ENCODE peak calls at places on chromosomes 7 and 10, in eight cellular contexts. One of them, this sample, is unnamed.

GRCh38 chr7:91657386-91658120 is 222.9 kb downstream of the MTERF1 start:
- DNase-seq in GM12878: no peak
- DNase-seq in mammary epithelial cell: peak; percentile 39
- DNase-seq in IMR-90: no peak
- DNase-seq in GM23248: peak; percentile 86
- DNase-seq in hepatocyte: no peak
- DNase-seq in astrocyte: peak; percentile 99
- DNase-seq in keratinocyte: peak; percentile 33
- DNase-seq in this sample: no peak

GRCh38 chr10:7580520-7580919 is 86.2 kb downstream of the ITIH5 start:
- DNase-seq in mammary epithelial cell: no peak
- DNase-seq in keratinocyte: no peak
- DNase-seq in hepatocyte: no peak
- DNase-seq in GM12878: no peak
- DNase-seq in astrocyte: no peak
- DNase-seq in GM23248: no peak
- DNase-seq in IMR-90: no peak
- DNase-seq in this sample: no peak

GRCh38 chr10:126080303-126080825 is 184.0 kb downstream of the FANK1 start:
- DNase-seq in keratinocyte: no peak
- DNase-seq in IMR-90: no peak
- DNase-seq in hepatocyte: no peak
- DNase-seq in GM23248: no peak
- DNase-seq in GM12878: no peak
- DNase-seq in astrocyte: peak; percentile 51
- DNase-seq in mammary epithelial cell: no peak
- DNase-seq in this sample: no peak

GRCh38 chr10:132649651-132650360 is 112.2 kb downstream of the INPP5A start:
- DNase-seq in IMR-90: no peak
- DNase-seq in GM23248: no peak
- DNase-seq in hepatocyte: no peak
- DNase-seq in mammary epithelial cell: no peak
- DNase-seq in astrocyte: no peak
- DNase-seq in GM12878: no peak
- DNase-seq in keratinocyte: no peak
- DNase-seq in this sample: no peak

GRCh38 chr10:97647556-97647955 is 7.1 kb downstream of the PI4K2A start:
- DNase-seq in mammary epithelial cell: peak; percentile 73
- DNase-seq in GM12878: no peak
- DNase-seq in astrocyte: peak; percentile 51
- DNase-seq in IMR-90: peak; percentile 57
- DNase-seq in hepatocyte: no peak
- DNase-seq in GM23248: peak; percentile 71
- DNase-seq in keratinocyte: peak; percentile 23
- DNase-seq in this sample: no peak

GRCh38 chr10:100009793-100010676 is at the start of gene DNMBP:
- DNase-seq in hepatocyte: peak; percentile 97
- DNase-seq in GM23248: peak; percentile 95
- DNase-seq in keratinocyte: no peak
- DNase-seq in astrocyte: peak; percentile 63
- DNase-seq in GM12878: no peak
- DNase-seq in IMR-90: peak; percentile 79
- DNase-seq in mammary epithelial cell: peak; percentile 75
- DNase-seq in this sample: peak; percentile 94

GRCh38 chr10:14296081-14296709 is 34.5 kb downstream of the FRMD4A start:
- DNase-seq in GM12878: no peak
- DNase-seq in hepatocyte: peak; percentile 18
- DNase-seq in GM23248: no peak
- DNase-seq in astrocyte: peak; percentile 25
- DNase-seq in IMR-90: no peak
- DNase-seq in mammary epithelial cell: no peak
- DNase-seq in keratinocyte: no peak
- DNase-seq in this sample: no peak

GRCh38 chr10:119416855-119417254 is 125.7 kb downstream of the RGS10 start:
- DNase-seq in IMR-90: peak; percentile 60
- DNase-seq in keratinocyte: no peak
- DNase-seq in mammary epithelial cell: peak; percentile 41
- DNase-seq in GM23248: peak; percentile 79
- DNase-seq in hepatocyte: peak; percentile 78
- DNase-seq in GM12878: peak; percentile 15
- DNase-seq in astrocyte: no peak
- DNase-seq in this sample: peak; percentile 82

GRCh38 chr10:92124524-92125168 is 166.2 kb downstream of the CPEB3 start:
- DNase-seq in mammary epithelial cell: peak; percentile 80
- DNase-seq in GM23248: peak; percentile 33
- DNase-seq in astrocyte: peak; percentile 92
- DNase-seq in GM12878: no peak
- DNase-seq in IMR-90: peak; percentile 91
- DNase-seq in hepatocyte: peak; percentile 58
- DNase-seq in keratinocyte: no peak
- DNase-seq in this sample: no peak

GRCh38 chr7:26376208-26376917 is 84.7 kb downstream of the SNX10 start:
- DNase-seq in IMR-90: no peak
- DNase-seq in mammary epithelial cell: no peak
- DNase-seq in hepatocyte: peak; percentile 63
- DNase-seq in astrocyte: no peak
- DNase-seq in GM12878: no peak
- DNase-seq in GM23248: peak; percentile 27
- DNase-seq in keratinocyte: no peak
- DNase-seq in this sample: peak; percentile 37

GRCh38 chr10:71312840-71313789 is 5.9 kb upstream of the SLC29A3 start:
- DNase-seq in hepatocyte: peak; percentile 53
- DNase-seq in GM23248: peak; percentile 72
- DNase-seq in GM12878: no peak
- DNase-seq in mammary epithelial cell: no peak
- DNase-seq in keratinocyte: no peak
- DNase-seq in IMR-90: peak; percentile 60
- DNase-seq in astrocyte: peak; percentile 56
- DNase-seq in this sample: no peak

GRCh38 chr10:50567384-50567783 is 56.4 kb downstream of the SGMS1 start:
- DNase-seq in GM12878: no peak
- DNase-seq in hepatocyte: no peak
- DNase-seq in IMR-90: no peak
- DNase-seq in GM23248: no peak
- DNase-seq in mammary epithelial cell: no peak
- DNase-seq in astrocyte: no peak
- DNase-seq in keratinocyte: no peak
- DNase-seq in this sample: no peak

GRCh38 chr10:49359349-49360231 is 36.3 kb downstream of the DRGX start:
- DNase-seq in GM23248: peak; percentile 38
- DNase-seq in hepatocyte: no peak
- DNase-seq in astrocyte: no peak
- DNase-seq in IMR-90: peak; percentile 12
- DNase-seq in keratinocyte: no peak
- DNase-seq in mammary epithelial cell: no peak
- DNase-seq in GM12878: no peak
- DNase-seq in this sample: no peak

GRCh38 chr10:128537888-128538287 is 411.7 kb upstream of the MKI67 start:
- DNase-seq in GM23248: no peak
- DNase-seq in keratinocyte: no peak
- DNase-seq in mammary epithelial cell: no peak
- DNase-seq in IMR-90: no peak
- DNase-seq in astrocyte: no peak
- DNase-seq in GM12878: no peak
- DNase-seq in hepatocyte: no peak
- DNase-seq in this sample: no peak

GRCh38 chr7:103532955-103533354 is 86.9 kb upstream of the SLC26A5 start:
- DNase-seq in keratinocyte: no peak
- DNase-seq in mammary epithelial cell: no peak
- DNase-seq in astrocyte: no peak
- DNase-seq in IMR-90: no peak
- DNase-seq in GM12878: no peak
- DNase-seq in hepatocyte: no peak
- DNase-seq in GM23248: no peak
- DNase-seq in this sample: no peak

GRCh38 chr7:94906035-94906796 is 1.2 kb upstream of the PPP1R9A start:
- DNase-seq in mammary epithelial cell: no peak
- DNase-seq in IMR-90: no peak
- DNase-seq in keratinocyte: no peak
- DNase-seq in astrocyte: no peak
- DNase-seq in GM23248: no peak
- DNase-seq in hepatocyte: peak; percentile 34
- DNase-seq in GM12878: no peak
- DNase-seq in this sample: no peak

GRCh38 chr7:5780801-5781496 is 514 bp downstream of the RNF216 start:
- DNase-seq in mammary epithelial cell: peak; percentile 42
- DNase-seq in astrocyte: peak; percentile 10
- DNase-seq in GM23248: peak; percentile 65
- DNase-seq in hepatocyte: peak; percentile 60
- DNase-seq in IMR-90: no peak
- DNase-seq in keratinocyte: no peak
- DNase-seq in GM12878: no peak
- DNase-seq in this sample: peak; percentile 29

GRCh38 chr10:129514568-129515451 is 47.8 kb downstream of the MGMT start:
- DNase-seq in GM12878: no peak
- DNase-seq in keratinocyte: no peak
- DNase-seq in hepatocyte: no peak
- DNase-seq in mammary epithelial cell: no peak
- DNase-seq in IMR-90: no peak
- DNase-seq in GM23248: no peak
- DNase-seq in astrocyte: no peak
- DNase-seq in this sample: no peak

GRCh38 chr10:43137701-43137970 is 609 bp upstream of the CSGALNACT2 start:
- DNase-seq in GM23248: peak; percentile 85
- DNase-seq in mammary epithelial cell: no peak
- DNase-seq in GM12878: no peak
- DNase-seq in astrocyte: peak; percentile 61
- DNase-seq in hepatocyte: peak; percentile 69
- DNase-seq in keratinocyte: no peak
- DNase-seq in IMR-90: peak; percentile 46
- DNase-seq in this sample: peak; percentile 40

GRCh38 chr7:17832820-17833219 is 107.5 kb downstream of the SNX13 start:
- DNase-seq in GM12878: no peak
- DNase-seq in GM23248: no peak
- DNase-seq in IMR-90: no peak
- DNase-seq in mammary epithelial cell: no peak
- DNase-seq in keratinocyte: no peak
- DNase-seq in hepatocyte: no peak
- DNase-seq in astrocyte: no peak
- DNase-seq in this sample: no peak

GRCh38 chr7:88315532-88315931 is 8.8 kb upstream of the STEAP4 start:
- DNase-seq in astrocyte: no peak
- DNase-seq in GM12878: no peak
- DNase-seq in mammary epithelial cell: no peak
- DNase-seq in IMR-90: no peak
- DNase-seq in keratinocyte: no peak
- DNase-seq in GM23248: no peak
- DNase-seq in hepatocyte: no peak
- DNase-seq in this sample: peak; percentile 2

GRCh38 chr7:88318196-88318595 is 11.5 kb upstream of the STEAP4 start:
- DNase-seq in hepatocyte: no peak
- DNase-seq in keratinocyte: no peak
- DNase-seq in GM12878: no peak
- DNase-seq in astrocyte: no peak
- DNase-seq in GM23248: no peak
- DNase-seq in IMR-90: no peak
- DNase-seq in mammary epithelial cell: peak; percentile 77
- DNase-seq in this sample: no peak

GRCh38 chr7:88321694-88322093 is 15.0 kb upstream of the STEAP4 start:
- DNase-seq in IMR-90: no peak
- DNase-seq in hepatocyte: no peak
- DNase-seq in keratinocyte: no peak
- DNase-seq in astrocyte: no peak
- DNase-seq in mammary epithelial cell: no peak
- DNase-seq in GM12878: no peak
- DNase-seq in GM23248: no peak
- DNase-seq in this sample: no peak

GRCh38 chr7:88314092-88314491 is 7.4 kb upstream of the STEAP4 start:
- DNase-seq in IMR-90: no peak
- DNase-seq in GM23248: no peak
- DNase-seq in hepatocyte: no peak
- DNase-seq in GM12878: no peak
- DNase-seq in mammary epithelial cell: no peak
- DNase-seq in keratinocyte: no peak
- DNase-seq in astrocyte: no peak
- DNase-seq in this sample: peak; percentile 12

GRCh38 chr7:88317422-88317821 is 10.7 kb upstream of the STEAP4 start:
- DNase-seq in GM12878: no peak
- DNase-seq in keratinocyte: no peak
- DNase-seq in IMR-90: no peak
- DNase-seq in mammary epithelial cell: peak; percentile 75
- DNase-seq in GM23248: no peak
- DNase-seq in hepatocyte: no peak
- DNase-seq in astrocyte: no peak
- DNase-seq in this sample: no peak
- H3K36me3 ChIP-seq in GM12878: no peaks in the 10 kb centered on the region
- H3K36me3 ChIP-seq in keratinocyte: no peaks in the 10 kb centered on the region
- H3K36me3 ChIP-seq in IMR-90: no peaks in the 10 kb centered on the region
- H3K36me3 ChIP-seq in mammary epithelial cell: no peaks in the 10 kb centered on the region
- H3K36me3 ChIP-seq in GM23248: no peaks in the 10 kb centered on the region
- H3K36me3 ChIP-seq in hepatocyte: no peaks in the 10 kb centered on the region
- H3K36me3 ChIP-seq in astrocyte: no peaks in the 10 kb centered on the region
- H3K36me3 ChIP-seq in this sample: no peaks in the 10 kb centered on the region

GRCh38 chr7:229184-229964 is 37.0 kb downstream of the FAM20C start:
- DNase-seq in hepatocyte: peak; percentile 66
- DNase-seq in GM23248: peak; percentile 97
- DNase-seq in astrocyte: peak; percentile 98
- DNase-seq in keratinocyte: no peak
- DNase-seq in mammary epithelial cell: no peak
- DNase-seq in GM12878: no peak
- DNase-seq in IMR-90: peak; percentile 97
- DNase-seq in this sample: no peak
- H4K20me1 ChIP-seq in hepatocyte: peaks cover 6% of the 10 kb centered on the region
- H4K20me1 ChIP-seq in GM23248: no peaks in the 10 kb centered on the region
- H4K20me1 ChIP-seq in astrocyte: peaks cover 51% of the 10 kb centered on the region
- H4K20me1 ChIP-seq in keratinocyte: no peaks in the 10 kb centered on the region
- H4K20me1 ChIP-seq in mammary epithelial cell: no peaks in the 10 kb centered on the region
- H4K20me1 ChIP-seq in GM12878: no peaks in the 10 kb centered on the region
- H4K20me1 ChIP-seq in IMR-90: peaks cover 4% of the 10 kb centered on the region
- H4K20me1 ChIP-seq in this sample: no peaks in the 10 kb centered on the region

GRCh38 chr10:125022671-125023070 is 80.7 kb downstream of the ZRANB1 start:
- DNase-seq in hepatocyte: no peak
- DNase-seq in GM12878: no peak
- DNase-seq in astrocyte: no peak
- DNase-seq in GM23248: no peak
- DNase-seq in mammary epithelial cell: no peak
- DNase-seq in keratinocyte: no peak
- DNase-seq in IMR-90: no peak
- DNase-seq in this sample: no peak
- H3K36me3 ChIP-seq in hepatocyte: no peaks in the 10 kb centered on the region
- H3K36me3 ChIP-seq in GM12878: no peaks in the 10 kb centered on the region
- H3K36me3 ChIP-seq in astrocyte: no peaks in the 10 kb centered on the region
- H3K36me3 ChIP-seq in GM23248: no peaks in the 10 kb centered on the region
- H3K36me3 ChIP-seq in mammary epithelial cell: peaks cover 4% of the 10 kb centered on the region
- H3K36me3 ChIP-seq in keratinocyte: peaks cover 13% of the 10 kb centered on the region
- H3K36me3 ChIP-seq in IMR-90: peaks cover 26% of the 10 kb centered on the region
- H3K36me3 ChIP-seq in this sample: no peaks in the 10 kb centered on the region

GRCh38 chr7:128135275-128136214 is 104.3 kb upstream of the LRRC4 start:
- DNase-seq in keratinocyte: no peak
- DNase-seq in mammary epithelial cell: peak; percentile 45
- DNase-seq in astrocyte: peak; percentile 30
- DNase-seq in hepatocyte: peak; percentile 71
- DNase-seq in IMR-90: peak; percentile 37
- DNase-seq in GM23248: peak; percentile 92
- DNase-seq in GM12878: no peak
- DNase-seq in this sample: peak; percentile 71
- H4K20me1 ChIP-seq in keratinocyte: no peaks in the 10 kb centered on the region
- H4K20me1 ChIP-seq in mammary epithelial cell: no peaks in the 10 kb centered on the region
- H4K20me1 ChIP-seq in astrocyte: no peaks in the 10 kb centered on the region
- H4K20me1 ChIP-seq in hepatocyte: no peaks in the 10 kb centered on the region
- H4K20me1 ChIP-seq in IMR-90: no peaks in the 10 kb centered on the region
- H4K20me1 ChIP-seq in GM23248: no peaks in the 10 kb centered on the region
- H4K20me1 ChIP-seq in GM12878: no peaks in the 10 kb centered on the region
- H4K20me1 ChIP-seq in this sample: no peaks in the 10 kb centered on the region